ENCODE peak calls at places on chromosomes 6 and 20, in eight cellular contexts. J is fibroblast of pulmonary artery; M is activated CD4-positive, alpha-beta T cell treated with anti-CD3 and anti-CD28 coated beads for 48 hours; B is left cardiac atrium; R is T-helper 1 cell; H is ELR; N is WTC11; D is hepatic stellate cell. Z is an unnamed sample.
A peak's percentile ranks its signal among the peaks of the same experiment; 100 is the strongest.

GRCh38 chr6:168700880-168701279 is 259.9 kb downstream of the SMOC2 start:
- DNase-seq in J (no peak), M (no peak), B (no peak), R (no peak), H (no peak), N (no peak), D (no peak), Z (no peak)

GRCh38 chr6:3318226-3318625 is 59.5 kb downstream of the PSMG4 start:
- DNase-seq in J (no peak), M (peak; percentile 77), B (no peak), R (peak; percentile 11), H (no peak), N (no peak), D (no peak), Z (no peak)

GRCh38 chr6:149766156-149766768 is 16.7 kb downstream of the PCMT1 start:
- DNase-seq in J (peak; percentile 94), M (no peak), B (no peak), R (no peak), H (peak; percentile 26), N (no peak), D (peak; percentile 34), Z (no peak)

GRCh38 chr20:2738734-2739398 is 46.3 kb downstream of the EBF4 start:
- DNase-seq in J (no peak), M (no peak), B (no peak), R (no peak), H (no peak), N (no peak), D (no peak), Z (no peak)

GRCh38 chr20:56358600-56359211 is at the start of gene FAM210B:
- DNase-seq in J (peak; percentile 88), M (peak; percentile 86), B (peak; percentile 92), R (peak; percentile 73), H (peak; percentile 95), N (peak; percentile 85), D (peak; percentile 93), Z (peak; percentile 77)

GRCh38 chr6:92428443-92428842 is 990.9 kb downstream of the EPHA7 start:
- DNase-seq in J (no peak), M (no peak), B (no peak), R (no peak), H (no peak), N (no peak), D (no peak), Z (no peak)

GRCh38 chr6:1903780-1904493 is 294.2 kb downstream of the FOXC1 start:
- DNase-seq in J (no peak), M (no peak), B (no peak), R (no peak), H (no peak), N (no peak), D (no peak), Z (no peak)

GRCh38 chr6:15893556-15894253 is 230.9 kb upstream of the DTNBP1 start:
- DNase-seq in J (peak; percentile 50), M (no peak), B (no peak), R (no peak), H (peak; percentile 36), N (no peak), D (no peak), Z (no peak)

GRCh38 chr20:11958852-11959251 is 41.2 kb downstream of the BTBD3 start:
- DNase-seq in J (peak; percentile 11), M (no peak), B (no peak), R (no peak), H (no peak), N (no peak), D (no peak), Z (no peak)

GRCh38 chr20:39829255-39829654 is 859.8 kb downstream of the MAFB start:
- DNase-seq in J (peak; percentile 35), M (no peak), B (no peak), R (no peak), H (peak; percentile 53), N (peak; percentile 48), D (no peak), Z (no peak)

GRCh38 chr6:99868074-99868702 is 125.8 kb downstream of the MCHR2 start:
- DNase-seq in J (peak; percentile 73), M (peak; percentile 82), B (peak; percentile 74), R (peak; percentile 58), H (peak; percentile 76), N (peak; percentile 87), D (peak; percentile 22), Z (peak; percentile 68)

GRCh38 chr20:3704085-3704484 is 8.3 kb downstream of the SIGLEC1 start:
- DNase-seq in J (no peak), M (no peak), B (no peak), R (no peak), H (no peak), N (no peak), D (no peak), Z (no peak)

GRCh38 chr6:53300656-53301551 is 47.8 kb downstream of the ELOVL5 start:
- DNase-seq in J (peak; percentile 61), M (no peak), B (peak; percentile 47), R (no peak), H (no peak), N (no peak), D (no peak), Z (no peak)

GRCh38 chr6:82045965-82046756 is 201.4 kb downstream of the IBTK start:
- DNase-seq in J (peak; percentile 65), M (no peak), B (no peak), R (no peak), H (peak; percentile 89), N (no peak), D (no peak), Z (peak; percentile 40)

GRCh38 chr20:49406666-49407065 is 75.8 kb downstream of the KCNB1 start:
- DNase-seq in J (no peak), M (no peak), B (no peak), R (no peak), H (no peak), N (no peak), D (no peak), Z (no peak)

GRCh38 chr6:19446570-19446969 is 390.6 kb upstream of the ID4 start:
- DNase-seq in J (no peak), M (no peak), B (no peak), R (no peak), H (no peak), N (no peak), D (no peak), Z (no peak)